ENCODE peak calls at places on chromosomes 16 and 17, in six cellular contexts. W, Z, I, B, S and T are unnamed samples.

GRCh38 chr17:57108656-57109392 is 23.8 kb downstream of the AKAP1 start:
- DNase-seq in W (peak; percentile 36), Z (no peak), I (no peak), B (no peak), S (no peak), T (no peak)

GRCh38 chr16:2061023-2061422 is 13.2 kb downstream of the TSC2 start:
- DNase-seq in W (no peak), Z (no peak), I (no peak), B (no peak), S (no peak), T (no peak)

GRCh38 chr16:87917503-87917902 is 18.8 kb downstream of the CA5A start:
- DNase-seq in W (no peak), Z (no peak), I (no peak), B (no peak), S (no peak), T (no peak)

GRCh38 chr17:48577946-48578615 is at the start of gene HOXB4:
- DNase-seq in W (peak; percentile 54), Z (peak; percentile 60), I (peak; percentile 90), B (peak; percentile 91), S (peak; percentile 71), T (peak; percentile 82)

GRCh38 chr17:58335779-58336455 is 7.3 kb upstream of the TSPOAP1 start:
- DNase-seq in W (no peak), Z (no peak), I (peak; percentile 91), B (peak; percentile 59), S (no peak), T (no peak)

GRCh38 chr17:82734987-82735866 is at the start of gene FN3K:
- DNase-seq in W (peak; percentile 79), Z (peak; percentile 64), I (no peak), B (peak; percentile 61), S (peak; percentile 54), T (peak; percentile 57)

GRCh38 chr17:61815863-61816523 is 47.3 kb downstream of the BRIP1 start:
- DNase-seq in W (no peak), Z (no peak), I (no peak), B (no peak), S (no peak), T (no peak)

GRCh38 chr17:32494621-32495346 is 8.0 kb downstream of the CDK5R1 start:
- DNase-seq in W (no peak), Z (no peak), I (no peak), B (no peak), S (no peak), T (no peak)

GRCh38 chr17:2343421-2343820 is 6.1 kb downstream of the SGSM2 start:
- DNase-seq in W (no peak), Z (no peak), I (no peak), B (no peak), S (no peak), T (no peak)

GRCh38 chr16:9119795-9120194 is 28.4 kb downstream of the HAPSTR1 start:
- DNase-seq in W (no peak), Z (peak; percentile 95), I (no peak), B (no peak), S (peak; percentile 26), T (no peak)

GRCh38 chr16:12208341-12209035 is 232.0 kb downstream of the SNX29 start:
- DNase-seq in W (no peak), Z (peak; percentile 31), I (no peak), B (no peak), S (no peak), T (no peak)

GRCh38 chr17:75540923-75541503 is 15.5 kb downstream of the LLGL2 start:
- DNase-seq in W (no peak), Z (no peak), I (no peak), B (no peak), S (no peak), T (no peak)

GRCh38 chr16:89332248-89333245 is 115.0 kb downstream of the ZNF778 start:
- DNase-seq in W (no peak), Z (no peak), I (no peak), B (no peak), S (no peak), T (no peak)

GRCh38 chr16:13529193-13529982 is 390.6 kb upstream of the ERCC4 start:
- DNase-seq in W (no peak), Z (no peak), I (no peak), B (no peak), S (no peak), T (no peak)

GRCh38 chr16:3999479-3999868 is 116.8 kb downstream of the ADCY9 start:
- DNase-seq in W (peak; percentile 72), Z (peak; percentile 80), I (no peak), B (no peak), S (no peak), T (no peak)

GRCh38 chr17:31654936-31655335 is 204.1 kb downstream of the COPRS start:
- DNase-seq in W (no peak), Z (no peak), I (no peak), B (no peak), S (peak; percentile 76), T (no peak)

GRCh38 chr17:59561042-59561441 is 4.4 kb upstream of the DHX40 start:
- DNase-seq in W (no peak), Z (peak; percentile 39), I (no peak), B (peak; percentile 29), S (no peak), T (peak; percentile 53)

GRCh38 chr17:18163528-18163927 is 20.1 kb upstream of the ALKBH5 start:
- DNase-seq in W (no peak), Z (no peak), I (no peak), B (no peak), S (no peak), T (no peak)

GRCh38 chr17:14058051-14058450 is 11.3 kb upstream of the COX10 start:
- DNase-seq in W (no peak), Z (no peak), I (no peak), B (no peak), S (no peak), T (no peak)

GRCh38 chr17:5580367-5580766 is 3.9 kb downstream of the NLRP1 start:
- DNase-seq in W (no peak), Z (peak; percentile 50), I (no peak), B (no peak), S (no peak), T (no peak)

GRCh38 chr16:54400261-54400660 is 113.7 kb upstream of the IRX3 start:
- DNase-seq in W (no peak), Z (no peak), I (no peak), B (no peak), S (no peak), T (no peak)

GRCh38 chr16:89952551-89952950 is 4.0 kb downstream of the DEF8 start:
- DNase-seq in W (no peak), Z (no peak), I (no peak), B (no peak), S (no peak), T (no peak)

GRCh38 chr17:80220709-80221215 is 535 bp downstream of the SLC26A11 start:
- DNase-seq in W (no peak), Z (peak; percentile 3), I (no peak), B (no peak), S (no peak), T (no peak)

GRCh38 chr17:73936908-73937627 is 266.4 kb upstream of the RPL38 start:
- DNase-seq in W (no peak), Z (no peak), I (no peak), B (no peak), S (no peak), T (no peak)

GRCh38 chr17:81513669-81514484 is 1.3 kb upstream of the ACTG1 start:
- DNase-seq in W (peak; percentile 79), Z (peak; percentile 78), I (peak; percentile 56), B (no peak), S (peak; percentile 45), T (no peak)

GRCh38 chr17:2700031-2700490 is 11.5 kb downstream of the CLUH start:
- DNase-seq in W (peak; percentile 8), Z (no peak), I (no peak), B (peak; percentile 19), S (no peak), T (no peak)

GRCh38 chr17:38907930-38908675 is 17.3 kb upstream of the LASP1NB start:
- DNase-seq in W (no peak), Z (no peak), I (no peak), B (no peak), S (no peak), T (no peak)
- TF ChIP-seq CTCF in W (no peak), Z (no peak), I (no peak), B (no peak), S (no peak), T (no peak)

GRCh38 chr16:86287641-86288201 is 222.6 kb upstream of the FOXF1 start:
- DNase-seq in W (no peak), Z (no peak), I (no peak), B (no peak), S (no peak), T (no peak)
- TF ChIP-seq CTCF in W (no peak), Z (no peak), I (no peak), B (no peak), S (no peak), T (no peak)

DNA sequence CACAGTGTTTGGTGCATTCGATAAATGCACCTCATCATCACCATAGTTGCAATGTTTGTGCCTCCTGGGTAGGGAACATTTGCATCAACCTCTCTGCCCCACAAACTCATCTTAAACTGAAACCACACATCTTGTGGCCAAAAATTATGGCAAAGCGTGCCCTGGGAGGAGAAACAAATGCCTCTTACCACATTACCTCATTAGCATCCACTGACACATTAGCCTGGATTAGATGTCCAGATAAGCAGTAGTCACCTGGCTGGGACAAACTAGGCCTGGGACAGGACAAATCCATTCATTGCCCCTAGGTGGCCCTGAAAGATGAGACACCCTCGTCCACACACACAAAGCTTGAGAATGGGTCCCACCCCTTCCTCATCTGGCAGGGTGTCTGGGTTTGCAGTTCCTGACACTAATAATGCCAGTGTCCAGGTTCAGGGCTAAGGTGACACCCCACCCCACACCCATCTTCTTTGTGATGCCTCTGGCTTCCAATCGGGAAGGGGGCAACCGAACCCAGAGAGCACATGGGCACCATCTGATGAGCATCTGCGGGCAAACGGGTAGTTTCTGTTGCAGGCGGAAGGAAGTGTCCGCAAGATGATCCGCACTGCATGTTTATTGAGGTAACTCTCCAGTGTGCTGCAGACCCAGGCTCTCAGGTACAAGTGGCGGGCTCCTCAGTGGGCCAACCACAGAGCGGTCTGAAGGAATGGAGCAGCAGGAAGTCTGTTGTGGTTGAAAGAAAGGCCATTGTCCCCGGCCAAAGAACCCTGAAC is 8.6 kb downstream of the XYLT1 start:
- DNase-seq in W (no peak), Z (no peak), I (peak; percentile 69), B (no peak), S (no peak), T (no peak)
- TF ChIP-seq CTCF in W (no peak), Z (no peak), I (no peak), B (no peak), S (no peak), T (peak; percentile 12)

DNA sequence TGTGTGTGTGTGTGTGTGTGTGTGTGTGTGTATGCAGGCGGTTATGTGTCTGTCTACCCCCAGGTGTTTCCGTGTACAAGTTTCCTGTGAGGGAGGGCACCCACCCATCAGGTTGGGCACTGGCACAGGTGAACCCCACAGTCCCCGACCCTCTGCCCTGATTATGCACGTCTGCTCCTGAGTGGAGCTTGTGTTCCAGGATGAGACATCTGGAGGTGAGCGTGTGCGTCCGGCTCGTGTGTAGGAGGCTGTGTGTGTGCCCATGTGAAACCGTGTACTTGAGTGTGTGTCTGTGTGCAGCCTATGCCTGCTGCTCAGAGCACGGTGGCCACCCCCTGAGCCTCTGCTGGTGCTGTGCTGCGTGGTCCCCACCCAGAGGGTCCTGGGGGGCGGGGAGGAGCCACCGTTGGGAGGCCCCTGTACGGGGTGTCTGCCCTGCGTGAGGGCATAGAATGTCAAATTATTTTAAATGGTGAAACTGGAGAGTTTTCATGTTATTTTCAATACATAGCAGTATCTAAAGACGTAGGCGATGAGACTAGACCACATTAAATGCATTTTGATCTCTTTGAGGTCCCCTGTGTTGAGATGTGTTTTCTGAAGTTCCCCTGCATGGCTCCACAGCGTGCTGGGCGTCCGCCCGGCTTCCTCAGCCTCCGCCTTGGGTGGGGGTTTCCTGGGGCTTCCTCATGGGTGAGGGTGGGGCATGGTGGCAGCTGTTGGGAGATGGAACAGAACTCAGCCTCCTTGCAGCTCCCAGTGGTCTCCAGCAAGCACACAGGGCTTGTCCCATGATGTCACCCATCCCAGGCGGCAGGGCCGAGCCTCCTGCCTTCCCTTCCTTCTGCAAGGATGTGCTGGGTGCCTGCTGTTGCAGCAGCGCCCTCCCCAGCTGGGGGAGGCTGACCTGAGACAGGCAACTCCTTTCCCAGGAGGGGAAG is 43.4 kb downstream of the KCNJ12 start:
- DNase-seq in W (peak; percentile 52), Z (no peak), I (no peak), B (no peak), S (no peak), T (no peak)
- TF ChIP-seq CTCF in W (no peak), Z (no peak), I (no peak), B (no peak), S (no peak), T (no peak)